ENCODE peak calls at places on chromosomes 13 and 19, in seven cellular contexts. B is PC-9; U is mucosa of descending colon; G is CD8-positive, alpha-beta T cell; X is IMR-90; H is breast epithelium; Z is spleen. V is an unnamed sample. For H3K4me1, the result is how much of the 10 kb centered on the place peaks cover.

GRCh38 chr13:40125336-40125735 is 469.9 kb downstream of the COG6 start:
- DNase-seq in H (no peak), B (no peak), U (no peak), Z (no peak), X (no peak), G (no peak), V (no peak)

GRCh38 chr19:46718157-46718933 is 1.4 kb upstream of the PRKD2 start:
- DNase-seq in Z (peak), U (peak), X (no peak), G (peak), H (no peak), B (peak), V (no peak)

GRCh38 chr13:20128459-20128927 is 32.4 kb downstream of the GJA3 start:
- DNase-seq in Z (no peak), G (no peak), H (no peak), X (no peak), U (peak), B (no peak), V (no peak)

GRCh38 chr13:97459215-97459772 is 25.3 kb downstream of the RAP2A start:
- DNase-seq in X (no peak), B (peak), H (no peak), Z (no peak), U (no peak), G (no peak), V (no peak)

GRCh38 chr19:52336976-52337375 is 933 bp downstream of the ZNF610 start:
- DNase-seq in G (no peak), B (no peak), H (no peak), Z (no peak), X (peak), U (no peak), V (peak)

GRCh38 chr13:91196958-91197357 is 150.5 kb upstream of the MIR17HG start:
- DNase-seq in Z (no peak), B (no peak), X (no peak), U (no peak), H (no peak), G (no peak), V (no peak)

GRCh38 chr19:17777840-17778620 is 16.9 kb upstream of the B3GNT3 start:
- DNase-seq in U (peak), B (peak), X (peak), H (no peak), Z (peak), G (no peak), V (peak)

GRCh38 chr19:14795078-14795721 is 16.8 kb upstream of the ADGRE2 start:
- DNase-seq in H (no peak), U (no peak), B (no peak), Z (no peak), X (no peak), G (no peak), V (peak)

GRCh38 chr19:39433480-39434079 is 2.2 kb downstream of the RPS16 start:
- DNase-seq in X (no peak), H (no peak), U (no peak), Z (peak), B (no peak), G (no peak), V (no peak)

GRCh38 chr19:1052349-1052967 is 12.6 kb downstream of the ABCA7 start:
- DNase-seq in H (no peak), G (no peak), U (no peak), X (no peak), Z (no peak), B (no peak), V (peak)

GRCh38 chr19:48639483-48640375 is 2.5 kb upstream of the DBP start:
- DNase-seq in G (no peak), Z (peak), H (no peak), U (no peak), X (no peak), B (peak), V (no peak)

GRCh38 chr19:7772752-7773291 is 9.8 kb downstream of the CLEC4M start:
- DNase-seq in G (no peak), B (peak), X (no peak), Z (no peak), H (no peak), U (no peak), V (peak)

DNA sequence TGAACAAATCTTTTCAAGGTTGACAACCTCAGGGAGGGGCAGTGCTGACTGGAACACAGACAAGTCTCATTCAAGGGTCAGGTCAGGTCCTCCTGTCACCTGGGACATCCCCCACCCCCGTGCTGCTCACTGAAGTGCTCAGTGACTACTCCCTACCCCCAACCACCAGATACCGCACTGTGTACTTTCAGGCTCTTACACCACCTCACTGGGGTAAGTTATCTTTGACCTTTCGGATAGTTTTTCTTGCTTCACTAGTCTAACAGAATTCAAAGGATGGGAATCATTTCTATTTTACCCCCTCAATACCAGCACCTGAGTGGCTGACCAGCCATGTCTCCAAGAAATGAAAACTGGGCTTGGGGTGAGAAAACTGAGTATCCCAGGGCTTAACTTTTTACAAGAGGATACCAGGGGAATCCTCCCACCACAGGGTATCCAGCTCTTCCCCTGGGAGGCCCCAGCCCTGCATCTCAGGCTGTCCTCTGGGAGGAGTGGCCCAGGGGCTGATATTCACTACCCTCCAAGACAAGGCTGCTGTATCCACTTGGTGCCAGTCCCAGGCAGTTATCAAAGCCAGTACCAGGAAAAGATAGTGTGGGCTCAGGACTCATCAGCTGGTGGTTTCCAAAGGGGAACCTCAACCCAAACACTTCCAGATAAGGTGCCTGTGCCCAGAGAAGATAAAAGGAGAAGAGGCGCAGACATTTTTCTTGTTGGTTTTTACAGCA is 2.1 kb downstream of the ZNF563 start:
- DNase-seq in Z (peak), X (no peak), G (no peak), H (no peak), B (no peak), U (no peak), V (no peak)
- H3K4me3 ChIP-seq in Z (no peak), X (no peak), G (peak), H (no peak), B (no peak), U (no peak), V (no peak)

GRCh38 chr13:57633141-57633949 is 1.8 kb downstream of the PCDH17 start:
- DNase-seq in Z (peak), G (no peak), B (no peak), X (no peak), U (no peak), H (peak), V (no peak)
- TF ChIP-seq CTCF in Z (peak), G (no peak), B (no peak), X (no peak), U (no peak), H (no peak), V (no peak)

GRCh38 chr19:2061093-2061935 is 10.3 kb upstream of the MKNK2 start:
- DNase-seq in G (peak), H (peak), Z (peak), X (peak), U (peak), B (peak), V (peak)

GRCh38 chr19:2061936-2062729 is 11.1 kb upstream of the MKNK2 start:
- DNase-seq in B (no peak), X (no peak), Z (peak), G (no peak), U (no peak), H (no peak), V (no peak)

GRCh38 chr19:2058570-2059421 is 7.8 kb upstream of the MKNK2 start:
- DNase-seq in B (no peak), G (no peak), X (no peak), Z (no peak), H (no peak), U (no peak), V (no peak)

GRCh38 chr19:2057484-2058469 is 6.7 kb upstream of the MKNK2 start:
- DNase-seq in B (no peak), U (no peak), Z (peak), X (no peak), G (no peak), H (no peak), V (no peak)

GRCh38 chr19:2059422-2060201 is 8.6 kb upstream of the MKNK2 start:
- DNase-seq in B (peak), X (peak), U (peak), Z (peak), G (no peak), H (peak), V (no peak)
- H3K4me1 ChIP-seq in B (under half), X (under half), U (half or more), Z (half or more), G (half or more), H (under half), V (under half)

DNA sequence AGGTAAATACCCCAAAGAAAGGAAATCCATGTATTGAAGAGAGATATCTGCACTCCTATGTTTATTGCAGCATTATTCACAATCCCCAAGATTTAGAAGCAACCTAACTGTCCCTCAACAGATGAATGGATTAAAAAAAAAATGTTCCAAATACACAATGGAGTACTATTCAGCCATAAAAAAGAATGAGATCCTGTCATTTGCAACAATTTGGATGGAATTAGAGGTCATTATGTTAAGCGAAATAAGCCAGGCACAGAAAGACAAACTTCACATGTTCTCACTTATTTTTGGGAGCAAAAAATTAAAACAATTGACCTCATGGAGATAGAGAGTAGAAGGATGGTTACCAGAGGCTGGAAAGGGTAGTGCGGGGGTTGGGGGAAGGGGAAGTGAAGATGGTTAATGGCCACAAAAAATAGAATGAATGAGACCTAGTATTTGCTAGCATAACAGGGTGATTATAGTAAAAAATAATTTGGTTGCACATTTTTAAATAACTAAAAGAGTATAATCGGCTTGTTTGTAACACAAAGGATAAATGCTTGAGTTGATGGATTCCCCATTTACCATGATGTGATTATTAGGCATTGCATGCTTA is 9.7 kb upstream of the ZNF709 start:
- DNase-seq in G (no peak), B (no peak), H (no peak), Z (no peak), U (no peak), X (no peak), V (no peak)
- H3K4me3 ChIP-seq in G (no peak), B (peak), H (peak), Z (no peak), U (no peak), X (no peak), V (peak)

V was measured in A673.